ENCODE peak calls at places on chromosome 4, in seven cellular contexts. I, R, Z, A, H, P and W are unnamed samples.

GRCh38 chr4:14125375-14126129 is 498.0 kb upstream of the BOD1L1 start:
- DNase-seq in A (peak), I (no peak), P (no peak), H (no peak), R (no peak), Z (no peak), W (no peak)

GRCh38 chr4:38461342-38461741 is 202.7 kb upstream of the KLF3 start:
- DNase-seq in I (no peak), R (no peak), H (no peak), P (no peak), A (no peak), Z (no peak), W (no peak)

GRCh38 chr4:152150214-152150613 is 385.7 kb downstream of the FBXW7 start:
- DNase-seq in P (no peak), Z (no peak), H (no peak), A (no peak), I (no peak), R (no peak), W (no peak)

GRCh38 chr4:98627477-98627876 is 30.9 kb downstream of the TSPAN5 start:
- DNase-seq in P (no peak), A (no peak), I (no peak), H (no peak), Z (no peak), R (no peak), W (no peak)

GRCh38 chr4:139297001-139297410 is 4.3 kb upstream of the NAA15 start:
- DNase-seq in R (no peak), I (no peak), P (peak), Z (no peak), A (peak), H (no peak), W (no peak)

GRCh38 chr4:62208921-62209320 is 1008.8 kb downstream of the ADGRL3 start:
- DNase-seq in P (no peak), A (no peak), R (no peak), H (no peak), Z (no peak), I (no peak), W (no peak)

GRCh38 chr4:29326816-29327215 is 1393.4 kb upstream of the PCDH7 start:
- DNase-seq in I (no peak), H (no peak), Z (no peak), R (no peak), A (no peak), P (no peak), W (no peak)

GRCh38 chr4:20456416-20456815 is 204.7 kb downstream of the SLIT2 start:
- DNase-seq in Z (no peak), I (no peak), R (no peak), P (no peak), H (no peak), A (no peak), W (no peak)

GRCh38 chr4:8727131-8727530 is 134.6 kb downstream of the CPZ start:
- DNase-seq in P (no peak), H (no peak), Z (no peak), A (no peak), R (no peak), I (no peak), W (no peak)

GRCh38 chr4:48914311-48914710 is 7.7 kb upstream of the OCIAD2 start:
- DNase-seq in P (no peak), A (no peak), I (no peak), Z (no peak), R (no peak), H (no peak), W (no peak)

GRCh38 chr4:8516996-8517550 is 63.1 kb upstream of the GPR78 start:
- DNase-seq in H (no peak), A (no peak), R (no peak), Z (no peak), I (no peak), P (no peak), W (no peak)

GRCh38 chr4:46839128-46839527 is 69.9 kb downstream of the COX7B2 start:
- DNase-seq in I (no peak), H (no peak), A (peak), Z (no peak), P (no peak), R (no peak), W (no peak)

GRCh38 chr4:121989715-121990114 is 37.9 kb upstream of the TRPC3 start:
- DNase-seq in P (no peak), R (no peak), I (no peak), H (no peak), Z (no peak), A (no peak), W (no peak)

GRCh38 chr4:27187786-27188185 is 327.1 kb downstream of the STIM2 start:
- DNase-seq in R (no peak), I (no peak), H (no peak), A (no peak), P (no peak), Z (no peak), W (no peak)

GRCh38 chr4:114349543-114350175 is 248.9 kb upstream of the UGT8 start:
- DNase-seq in H (no peak), A (no peak), Z (no peak), P (no peak), I (no peak), R (no peak), W (no peak)